ENCODE peak calls at places on chromosomes 7 and 10, in ten cellular contexts. N is retinal pigment epithelial cell; P is neural crest cell; L is NCI-H187 treated with DMSO at 0.1 percent for 48 hours; B is stimulated activated CD8-positive, alpha-beta memory T cell treated with anti-CD3 and anti-CD28 coated beads, Interleukin-2, amount 100 ng/mL, for 1 hour; G is aorta; W is HTR-8/SVneo; I is HCEC 1CT; Z is immature natural killer cell; C is PC-3. Q is an unnamed sample.

GRCh38 chr7:39811161-39811614 is 138.9 kb upstream of the CDK13 start:
- DNase-seq in N (no peak), P (no peak), L (no peak), B (no peak), G (no peak), W (peak), I (no peak), Z (no peak), C (peak), Q (no peak)

GRCh38 chr10:110865184-110865803 is 6.4 kb upstream of the PDCD4 start:
- DNase-seq in N (peak), P (no peak), L (no peak), B (no peak), G (no peak), W (peak), I (peak), Z (no peak), C (peak), Q (no peak)

GRCh38 chr7:2131791-2132190 is 101.0 kb downstream of the MAD1L1 start:
- DNase-seq in N (no peak), P (no peak), L (no peak), B (no peak), G (no peak), W (no peak), I (no peak), Z (no peak), C (no peak), Q (no peak)

GRCh38 chr10:80708185-80708584 is 170.5 kb downstream of the SH2D4B start:
- DNase-seq in N (no peak), P (no peak), L (no peak), B (no peak), G (no peak), W (no peak), I (no peak), Z (no peak), C (no peak), Q (no peak)

GRCh38 chr7:56218510-56218909 is 102.3 kb upstream of the NUPR2 start:
- DNase-seq in N (no peak), P (no peak), L (no peak), B (no peak), G (no peak), W (no peak), I (no peak), Z (no peak), C (no peak), Q (no peak)

GRCh38 chr10:1096287-1096889 is 40.2 kb downstream of the WDR37 start:
- DNase-seq in N (no peak), P (no peak), L (no peak), B (no peak), G (no peak), W (no peak), I (no peak), Z (no peak), C (no peak), Q (peak)

GRCh38 chr10:31143331-31143935 is 111.8 kb upstream of the ZNF438 start:
- DNase-seq in N (no peak), P (no peak), L (no peak), B (no peak), G (no peak), W (no peak), I (no peak), Z (no peak), C (no peak), Q (no peak)

GRCh38 chr7:156218544-156219306 is 406.5 kb upstream of the SHH start:
- DNase-seq in N (no peak), P (no peak), L (no peak), B (no peak), G (no peak), W (no peak), I (no peak), Z (no peak), C (no peak), Q (no peak)

GRCh38 chr7:135755351-135755753 is 6.7 kb upstream of the FAM180A start:
- DNase-seq in N (no peak), P (no peak), L (no peak), B (no peak), G (peak), W (no peak), I (no peak), Z (no peak), C (no peak), Q (no peak)

GRCh38 chr7:104627516-104627915 is 299.1 kb downstream of the LHFPL3 start:
- DNase-seq in N (no peak), P (peak), L (no peak), B (no peak), G (no peak), W (no peak), I (peak), Z (no peak), C (peak), Q (no peak)

GRCh38 chr10:124521429-124521871 is 59.8 kb downstream of the LHPP start:
- DNase-seq in N (no peak), P (no peak), L (no peak), B (no peak), G (no peak), W (no peak), I (no peak), Z (no peak), C (no peak), Q (no peak)

GRCh38 chr7:153604-154003 is 38.8 kb upstream of the FAM20C start:
- DNase-seq in N (no peak), P (no peak), L (no peak), B (no peak), G (peak), W (no peak), I (no peak), Z (no peak), C (no peak), Q (no peak)

GRCh38 chr10:2791774-2792443 is 275.4 kb upstream of the PFKP start:
- DNase-seq in N (no peak), P (no peak), L (no peak), B (no peak), G (no peak), W (no peak), I (no peak), Z (peak), C (no peak), Q (no peak)

GRCh38 chr7:18499407-18500197 is 4.1 kb downstream of the HDAC9 start:
- DNase-seq in N (no peak), P (no peak), L (no peak), B (no peak), G (peak), W (no peak), I (no peak), Z (no peak), C (peak), Q (peak)

GRCh38 chr7:4700577-4701235 is 18.6 kb downstream of the FOXK1 start:
- DNase-seq in N (no peak), P (no peak), L (no peak), B (no peak), G (no peak), W (no peak), I (peak), Z (no peak), C (no peak), Q (no peak)

GRCh38 chr7:124042826-124043225 is 10.0 kb upstream of the TMEM229A start:
- DNase-seq in N (no peak), P (no peak), L (no peak), B (no peak), G (no peak), W (no peak), I (no peak), Z (no peak), C (no peak), Q (no peak)

GRCh38 chr7:50266893-50267386 is 37.6 kb upstream of the IKZF1 start:
- DNase-seq in N (no peak), P (no peak), L (no peak), B (peak), G (no peak), W (no peak), I (no peak), Z (peak), C (no peak), Q (peak)

GRCh38 chr7:130356760-130357611 is 12.4 kb downstream of the CPA5 start:
- DNase-seq in N (peak), P (no peak), L (no peak), B (no peak), G (peak), W (peak), I (peak), Z (no peak), C (peak), Q (no peak)

GRCh38 chr10:132322621-132323048 is 9.4 kb upstream of the LRRC27 start:
- DNase-seq in N (no peak), P (no peak), L (no peak), B (no peak), G (no peak), W (no peak), I (peak), Z (no peak), C (no peak), Q (peak)

GRCh38 chr7:2862831-2863361 is 18.8 kb upstream of the GNA12 start:
- DNase-seq in N (no peak), P (no peak), L (no peak), B (no peak), G (no peak), W (no peak), I (no peak), Z (peak), C (peak), Q (peak)

GRCh38 chr7:149279111-149279743 is 17.2 kb downstream of the ZNF783 start:
- DNase-seq in N (no peak), P (no peak), L (no peak), B (no peak), G (no peak), W (no peak), I (no peak), Z (no peak), C (no peak), Q (peak)

GRCh38 chr7:44796504-44797328 is at the start of gene PPIA:
- DNase-seq in N (peak), P (peak), L (peak), B (peak), G (peak), W (peak), I (peak), Z (peak), C (peak), Q (peak)

GRCh38 chr7:1691601-1692499 is 21.8 kb downstream of the ELFN1 start:
- DNase-seq in N (peak), P (no peak), L (no peak), B (no peak), G (peak), W (no peak), I (no peak), Z (no peak), C (peak), Q (peak)

GRCh38 chr10:72009062-72009429 is 44.9 kb downstream of the CHST3 start:
- DNase-seq in N (no peak), P (no peak), L (no peak), B (no peak), G (no peak), W (no peak), I (no peak), Z (no peak), C (no peak), Q (no peak)

GRCh38 chr10:29160110-29160669 is 128.7 kb upstream of the LYZL1 start:
- DNase-seq in N (peak), P (no peak), L (no peak), B (no peak), G (no peak), W (peak), I (peak), Z (no peak), C (peak), Q (no peak)

GRCh38 chr7:467393-467828 is 52.2 kb downstream of the PDGFA start:
- DNase-seq in N (no peak), P (no peak), L (no peak), B (no peak), G (no peak), W (no peak), I (no peak), Z (peak), C (no peak), Q (no peak)

GRCh38 chr10:30058111-30058510 is 1.3 kb downstream of the JCAD start:
- DNase-seq in N (no peak), P (no peak), L (no peak), B (no peak), G (no peak), W (no peak), I (no peak), Z (no peak), C (peak), Q (no peak)

GRCh38 chr7:97004931-97005763 is at the start of gene DLX6:
- DNase-seq in N (no peak), P (no peak), L (peak), B (no peak), G (peak), W (no peak), I (no peak), Z (peak), C (no peak), Q (no peak)

GRCh38 chr7:105354383-105354782 is 34.3 kb downstream of the SRPK2 start:
- DNase-seq in N (no peak), P (no peak), L (no peak), B (no peak), G (no peak), W (no peak), I (no peak), Z (no peak), C (peak), Q (no peak)

GRCh38 chr7:125643302-125643701 is 713.7 kb upstream of the POT1 start:
- DNase-seq in N (no peak), P (no peak), L (no peak), B (no peak), G (no peak), W (no peak), I (no peak), Z (no peak), C (no peak), Q (no peak)

GRCh38 chr7:22990588-22990949 is 23.4 kb downstream of the HYCC1 start:
- DNase-seq in N (no peak), P (no peak), L (no peak), B (no peak), G (no peak), W (peak), I (peak), Z (no peak), C (peak), Q (no peak)

GRCh38 chr7:145104400-145104799 is 268.5 kb upstream of the TPK1 start:
- DNase-seq in N (no peak), P (no peak), L (no peak), B (no peak), G (no peak), W (no peak), I (no peak), Z (no peak), C (no peak), Q (no peak)

GRCh38 chr10:88735661-88736060 is 24.2 kb upstream of the LIPN start:
- DNase-seq in N (no peak), P (no peak), L (no peak), B (no peak), G (no peak), W (no peak), I (peak), Z (no peak), C (no peak), Q (no peak)

GRCh38 chr7:4154882-4155281 is 527.2 kb upstream of the FOXK1 start:
- DNase-seq in N (no peak), P (no peak), L (no peak), B (no peak), G (no peak), W (no peak), I (no peak), Z (no peak), C (no peak), Q (no peak)

GRCh38 chr7:116393654-116394053 is 105.9 kb upstream of the CAV2 start:
- DNase-seq in N (no peak), P (no peak), L (no peak), B (no peak), G (no peak), W (no peak), I (no peak), Z (no peak), C (no peak), Q (no peak)

GRCh38 chr7:21338728-21339164 is 89.1 kb upstream of the SP4 start:
- DNase-seq in N (no peak), P (no peak), L (no peak), B (peak), G (no peak), W (no peak), I (no peak), Z (peak), C (peak), Q (no peak)

GRCh38 chr10:12814166-12814565 is 187.3 kb downstream of the CCDC3 start:
- DNase-seq in N (no peak), P (no peak), L (no peak), B (no peak), G (no peak), W (no peak), I (no peak), Z (no peak), C (no peak), Q (no peak)

GRCh38 chr7:140261522-140261921 is 84.7 kb upstream of the KDM7A start:
- DNase-seq in N (no peak), P (no peak), L (no peak), B (no peak), G (no peak), W (no peak), I (no peak), Z (peak), C (no peak), Q (no peak)